ENCODE peak calls at places on chromosomes 12 and 14, in eight cellular contexts. One of them, this sample, is unnamed.

GRCh38 chr12:5452569-5452968 is 20.7 kb downstream of the NTF3 start:
- DNase-seq in fibroblast of lung: no peak
- DNase-seq in cardiac muscle cell: no peak
- DNase-seq in Peyer's patch: no peak
- DNase-seq in right atrium auricular region: no peak
- DNase-seq in tibial artery: peak; percentile 15
- DNase-seq in AG04450: no peak
- DNase-seq in heart left ventricle: no peak
- DNase-seq in this sample: peak; percentile 16

GRCh38 chr12:130160306-130160705 is 2.0 kb upstream of the FZD10 start:
- DNase-seq in fibroblast of lung: no peak
- DNase-seq in cardiac muscle cell: no peak
- DNase-seq in tibial artery: peak; percentile 5
- DNase-seq in AG04450: no peak
- DNase-seq in heart left ventricle: no peak
- DNase-seq in Peyer's patch: no peak
- DNase-seq in right atrium auricular region: no peak
- DNase-seq in this sample: no peak

GRCh38 chr12:1668833-1669543 is 21.9 kb upstream of the ADIPOR2 start:
- DNase-seq in tibial artery: no peak
- DNase-seq in heart left ventricle: peak; percentile 89
- DNase-seq in Peyer's patch: no peak
- DNase-seq in right atrium auricular region: peak; percentile 74
- DNase-seq in fibroblast of lung: no peak
- DNase-seq in cardiac muscle cell: no peak
- DNase-seq in AG04450: no peak
- DNase-seq in this sample: no peak

GRCh38 chr12:56190695-56191155 is 1.4 kb upstream of the SMARCC2 start:
- DNase-seq in fibroblast of lung: no peak
- DNase-seq in cardiac muscle cell: no peak
- DNase-seq in right atrium auricular region: no peak
- DNase-seq in AG04450: no peak
- DNase-seq in Peyer's patch: no peak
- DNase-seq in tibial artery: no peak
- DNase-seq in heart left ventricle: no peak
- DNase-seq in this sample: no peak

GRCh38 chr14:79161576-79161975 is 991.4 kb downstream of the NRXN3 start:
- DNase-seq in AG04450: peak; percentile 3
- DNase-seq in cardiac muscle cell: peak; percentile 77
- DNase-seq in fibroblast of lung: peak; percentile 42
- DNase-seq in Peyer's patch: no peak
- DNase-seq in right atrium auricular region: no peak
- DNase-seq in tibial artery: no peak
- DNase-seq in heart left ventricle: no peak
- DNase-seq in this sample: no peak

GRCh38 chr14:70779667-70780066 is 29.6 kb downstream of the MAP3K9 start:
- DNase-seq in heart left ventricle: peak; percentile 66
- DNase-seq in AG04450: no peak
- DNase-seq in fibroblast of lung: peak; percentile 10
- DNase-seq in tibial artery: no peak
- DNase-seq in right atrium auricular region: no peak
- DNase-seq in Peyer's patch: no peak
- DNase-seq in cardiac muscle cell: no peak
- DNase-seq in this sample: no peak

GRCh38 chr12:111311011-111311410 is 57.9 kb downstream of the PHETA1 start:
- DNase-seq in cardiac muscle cell: no peak
- DNase-seq in Peyer's patch: no peak
- DNase-seq in right atrium auricular region: no peak
- DNase-seq in AG04450: no peak
- DNase-seq in fibroblast of lung: no peak
- DNase-seq in heart left ventricle: no peak
- DNase-seq in tibial artery: no peak
- DNase-seq in this sample: no peak

GRCh38 chr12:26726956-26727355 is 106.0 kb downstream of the ITPR2 start:
- DNase-seq in Peyer's patch: no peak
- DNase-seq in heart left ventricle: no peak
- DNase-seq in cardiac muscle cell: no peak
- DNase-seq in tibial artery: no peak
- DNase-seq in AG04450: no peak
- DNase-seq in right atrium auricular region: no peak
- DNase-seq in fibroblast of lung: peak; percentile 33
- DNase-seq in this sample: no peak

GRCh38 chr14:54808326-54809161 is 94.1 kb downstream of the GCH1 start:
- DNase-seq in tibial artery: no peak
- DNase-seq in Peyer's patch: no peak
- DNase-seq in heart left ventricle: no peak
- DNase-seq in right atrium auricular region: no peak
- DNase-seq in AG04450: no peak
- DNase-seq in fibroblast of lung: no peak
- DNase-seq in cardiac muscle cell: no peak
- DNase-seq in this sample: no peak

GRCh38 chr14:54806616-54807015 is 96.0 kb downstream of the GCH1 start:
- DNase-seq in cardiac muscle cell: no peak
- DNase-seq in Peyer's patch: no peak
- DNase-seq in AG04450: no peak
- DNase-seq in tibial artery: no peak
- DNase-seq in fibroblast of lung: no peak
- DNase-seq in heart left ventricle: no peak
- DNase-seq in right atrium auricular region: no peak
- DNase-seq in this sample: no peak

GRCh38 chr14:54805521-54806322 is 96.9 kb downstream of the GCH1 start:
- DNase-seq in right atrium auricular region: peak; percentile 92
- DNase-seq in AG04450: peak; percentile 65
- DNase-seq in cardiac muscle cell: peak; percentile 93
- DNase-seq in fibroblast of lung: peak; percentile 65
- DNase-seq in tibial artery: peak; percentile 90
- DNase-seq in heart left ventricle: peak; percentile 91
- DNase-seq in Peyer's patch: peak; percentile 75
- DNase-seq in this sample: peak; percentile 91

GRCh38 chr14:54807881-54808280 is 94.7 kb downstream of the GCH1 start:
- DNase-seq in fibroblast of lung: no peak
- DNase-seq in Peyer's patch: no peak
- DNase-seq in heart left ventricle: no peak
- DNase-seq in tibial artery: no peak
- DNase-seq in right atrium auricular region: no peak
- DNase-seq in cardiac muscle cell: no peak
- DNase-seq in AG04450: no peak
- DNase-seq in this sample: no peak

DNA sequence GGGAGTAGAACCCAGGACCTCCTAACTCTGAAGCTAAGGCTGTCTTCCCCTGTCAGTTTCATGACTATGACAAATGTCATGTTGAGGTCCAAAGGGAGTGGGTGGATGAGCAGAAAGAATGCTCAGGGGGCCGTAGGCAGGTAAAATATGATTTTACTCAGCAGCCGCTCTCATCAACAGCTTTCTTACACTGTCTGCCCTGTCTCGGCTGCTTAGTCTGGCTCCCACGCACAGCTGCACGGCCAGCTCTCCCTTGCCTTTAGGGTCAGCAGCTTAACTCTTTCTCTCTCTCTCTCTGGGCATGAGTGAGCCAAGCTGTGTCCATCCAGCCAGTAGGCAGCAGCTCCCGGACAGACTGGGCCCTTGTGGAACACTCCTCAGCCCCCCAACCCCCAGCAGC is 95.2 kb downstream of the GCH1 start:
- DNase-seq in fibroblast of lung: no peak
- DNase-seq in tibial artery: no peak
- DNase-seq in heart left ventricle: no peak
- DNase-seq in right atrium auricular region: no peak
- DNase-seq in Peyer's patch: no peak
- DNase-seq in AG04450: no peak
- DNase-seq in cardiac muscle cell: no peak
- DNase-seq in this sample: no peak
- H3K27ac ChIP-seq in fibroblast of lung: no peak overlapping the region
- H3K27ac ChIP-seq in tibial artery: no peak overlapping the region
- H3K27ac ChIP-seq in heart left ventricle: no peak overlapping the region
- H3K27ac ChIP-seq in right atrium auricular region: no peak overlapping the region
- H3K27ac ChIP-seq in Peyer's patch: no peak overlapping the region
- H3K27ac ChIP-seq in AG04450: no peak overlapping the region
- H3K27ac ChIP-seq in cardiac muscle cell: no peak overlapping the region
- H3K27ac ChIP-seq in this sample: no peak overlapping the region

GRCh38 chr12:118061876-118062791 is 1.2 kb upstream of the WSB2 start:
- DNase-seq in fibroblast of lung: peak; percentile 70
- DNase-seq in cardiac muscle cell: peak; percentile 47
- DNase-seq in AG04450: no peak
- DNase-seq in Peyer's patch: peak; percentile 26
- DNase-seq in tibial artery: peak; percentile 78
- DNase-seq in right atrium auricular region: no peak
- DNase-seq in heart left ventricle: no peak
- DNase-seq in this sample: peak; percentile 73

GRCh38 chr12:118059645-118060275 is 1.2 kb downstream of the WSB2 start:
- DNase-seq in heart left ventricle: no peak
- DNase-seq in cardiac muscle cell: peak; percentile 8
- DNase-seq in fibroblast of lung: no peak
- DNase-seq in tibial artery: no peak
- DNase-seq in Peyer's patch: no peak
- DNase-seq in right atrium auricular region: no peak
- DNase-seq in AG04450: no peak
- DNase-seq in this sample: no peak

GRCh38 chr12:118061011-118061875 is at the start of gene WSB2:
- DNase-seq in cardiac muscle cell: peak; percentile 58
- DNase-seq in Peyer's patch: peak; percentile 70
- DNase-seq in tibial artery: peak; percentile 88
- DNase-seq in fibroblast of lung: peak; percentile 71
- DNase-seq in heart left ventricle: peak; percentile 89
- DNase-seq in right atrium auricular region: no peak
- DNase-seq in AG04450: no peak
- DNase-seq in this sample: peak; percentile 93

GRCh38 chr12:118058881-118059644 is 1.9 kb downstream of the WSB2 start:
- DNase-seq in heart left ventricle: no peak
- DNase-seq in tibial artery: no peak
- DNase-seq in cardiac muscle cell: no peak
- DNase-seq in right atrium auricular region: no peak
- DNase-seq in AG04450: no peak
- DNase-seq in Peyer's patch: no peak
- DNase-seq in fibroblast of lung: peak; percentile 82
- DNase-seq in this sample: no peak

DNA sequence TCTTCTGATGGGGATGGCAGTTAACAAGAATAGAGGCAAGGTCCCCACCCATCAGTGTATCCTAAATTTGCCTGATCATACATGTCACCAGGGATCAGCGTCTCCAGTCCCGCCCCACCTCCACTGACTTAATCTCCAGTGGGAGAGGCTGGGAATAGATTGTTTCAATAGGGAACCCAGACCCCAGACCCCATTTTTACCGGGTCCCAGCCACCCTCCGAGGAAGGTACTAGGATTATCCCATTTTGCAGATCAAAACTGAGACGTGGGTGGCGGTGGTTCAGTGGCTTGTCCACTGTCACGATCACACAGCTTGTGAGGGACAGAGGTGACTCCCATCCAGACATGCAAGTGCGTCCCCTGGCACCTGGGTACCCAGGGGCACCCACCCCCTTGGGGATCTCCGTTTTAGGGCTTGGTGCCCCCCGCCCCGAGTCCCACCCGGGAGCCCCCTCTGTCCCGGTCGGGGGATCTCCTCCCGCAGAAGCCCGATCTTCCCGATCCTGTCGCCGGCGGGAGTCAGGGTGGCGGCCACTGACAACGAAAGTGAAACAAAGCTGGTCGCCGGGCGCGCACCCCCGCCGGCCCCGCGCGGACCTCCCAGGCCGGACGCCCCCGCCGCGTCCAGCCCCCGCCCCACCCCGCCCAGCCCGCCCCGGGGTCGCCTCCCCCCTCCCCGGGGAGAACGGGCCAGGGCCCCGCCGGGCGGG is 523 bp downstream of the WSB2 start:
- DNase-seq in heart left ventricle: peak; percentile 66
- DNase-seq in tibial artery: peak; percentile 73
- DNase-seq in fibroblast of lung: no peak
- DNase-seq in right atrium auricular region: no peak
- DNase-seq in cardiac muscle cell: no peak
- DNase-seq in Peyer's patch: peak; percentile 46
- DNase-seq in AG04450: no peak
- DNase-seq in this sample: peak; percentile 92
- H3K27ac ChIP-seq in heart left ventricle: peak overlapping the region; percentile 98
- H3K27ac ChIP-seq in tibial artery: peak overlapping the region; percentile 99
- H3K27ac ChIP-seq in fibroblast of lung: peak overlapping the region; percentile 96
- H3K27ac ChIP-seq in right atrium auricular region: peak overlapping the region; percentile 98
- H3K27ac ChIP-seq in cardiac muscle cell: peak overlapping the region; percentile 82
- H3K27ac ChIP-seq in Peyer's patch: peak overlapping the region; percentile 89
- H3K27ac ChIP-seq in AG04450: peak overlapping the region; percentile 93
- H3K27ac ChIP-seq in this sample: peak overlapping the region; percentile 61

GRCh38 chr12:52045794-52046199 is 5.4 kb upstream of the NR4A1 start:
- DNase-seq in right atrium auricular region: no peak
- DNase-seq in AG04450: no peak
- DNase-seq in tibial artery: no peak
- DNase-seq in cardiac muscle cell: no peak
- DNase-seq in heart left ventricle: peak; percentile 76
- DNase-seq in fibroblast of lung: no peak
- DNase-seq in Peyer's patch: no peak
- DNase-seq in this sample: peak; percentile 89
- H3K27ac ChIP-seq in right atrium auricular region: peak overlapping the region; percentile 94
- H3K27ac ChIP-seq in AG04450: no peak overlapping the region
- H3K27ac ChIP-seq in tibial artery: peak overlapping the region; percentile 96
- H3K27ac ChIP-seq in cardiac muscle cell: no peak overlapping the region
- H3K27ac ChIP-seq in heart left ventricle: peak overlapping the region; percentile 97
- H3K27ac ChIP-seq in fibroblast of lung: no peak overlapping the region
- H3K27ac ChIP-seq in Peyer's patch: peak overlapping the region; percentile 10
- H3K27ac ChIP-seq in this sample: peak overlapping the region; percentile 94

GRCh38 chr12:20148241-20148640 is 220.1 kb upstream of the PDE3A start:
- DNase-seq in fibroblast of lung: peak; percentile 64
- DNase-seq in cardiac muscle cell: no peak
- DNase-seq in heart left ventricle: no peak
- DNase-seq in AG04450: no peak
- DNase-seq in Peyer's patch: no peak
- DNase-seq in right atrium auricular region: no peak
- DNase-seq in tibial artery: no peak
- DNase-seq in this sample: no peak

GRCh38 chr12:20144341-20144740 is 224.0 kb upstream of the PDE3A start:
- DNase-seq in tibial artery: no peak
- DNase-seq in right atrium auricular region: no peak
- DNase-seq in cardiac muscle cell: no peak
- DNase-seq in Peyer's patch: no peak
- DNase-seq in fibroblast of lung: no peak
- DNase-seq in heart left ventricle: no peak
- DNase-seq in AG04450: no peak
- DNase-seq in this sample: no peak

GRCh38 chr12:20140751-20141150 is 227.6 kb upstream of the PDE3A start:
- DNase-seq in Peyer's patch: no peak
- DNase-seq in heart left ventricle: no peak
- DNase-seq in tibial artery: no peak
- DNase-seq in AG04450: no peak
- DNase-seq in right atrium auricular region: no peak
- DNase-seq in fibroblast of lung: no peak
- DNase-seq in cardiac muscle cell: no peak
- DNase-seq in this sample: no peak

GRCh38 chr12:20142295-20142694 is 226.0 kb upstream of the PDE3A start:
- DNase-seq in cardiac muscle cell: no peak
- DNase-seq in heart left ventricle: no peak
- DNase-seq in Peyer's patch: no peak
- DNase-seq in fibroblast of lung: no peak
- DNase-seq in right atrium auricular region: no peak
- DNase-seq in tibial artery: no peak
- DNase-seq in AG04450: no peak
- DNase-seq in this sample: no peak

DNA sequence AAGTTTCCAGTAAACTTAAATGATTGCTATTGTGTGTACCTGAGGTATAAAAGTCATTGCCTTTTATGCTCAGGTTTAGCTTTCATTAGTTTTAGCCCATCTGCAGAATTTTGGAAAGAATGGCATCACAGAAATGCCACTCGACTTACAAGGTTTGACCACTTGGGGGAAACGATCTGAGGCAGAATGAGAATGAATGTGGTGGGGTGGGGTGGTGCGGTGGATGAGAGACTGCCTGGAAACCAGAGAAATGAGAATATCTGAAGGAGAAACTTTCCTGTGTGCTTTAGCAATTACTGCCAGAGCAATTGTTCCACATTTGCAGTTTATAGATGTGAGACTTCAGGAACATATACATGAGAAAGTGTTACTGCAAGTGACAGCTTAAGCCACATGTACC is 225.4 kb upstream of the PDE3A start:
- DNase-seq in AG04450: no peak
- DNase-seq in fibroblast of lung: no peak
- DNase-seq in cardiac muscle cell: no peak
- DNase-seq in Peyer's patch: no peak
- DNase-seq in heart left ventricle: no peak
- DNase-seq in right atrium auricular region: no peak
- DNase-seq in tibial artery: no peak
- DNase-seq in this sample: no peak
- H3K27ac ChIP-seq in AG04450: no peak overlapping the region
- H3K27ac ChIP-seq in fibroblast of lung: no peak overlapping the region
- H3K27ac ChIP-seq in cardiac muscle cell: no peak overlapping the region
- H3K27ac ChIP-seq in Peyer's patch: no peak overlapping the region
- H3K27ac ChIP-seq in heart left ventricle: no peak overlapping the region
- H3K27ac ChIP-seq in right atrium auricular region: no peak overlapping the region
- H3K27ac ChIP-seq in tibial artery: no peak overlapping the region
- H3K27ac ChIP-seq in this sample: no peak overlapping the region

This sample was measured in spleen.